ENCODE peak calls at places on chromosomes 6 and 20, in seven cellular contexts. R is mammary epithelial cell; X is CD8-positive, alpha-beta T cell; S is chondrocyte; I is AG04450; Y is thoracic aorta; N is fibroblast of lung. U is an unnamed sample.

GRCh38 chr6:12947191-12947795 is 230.7 kb downstream of the PHACTR1 start:
- DNase-seq in R (no peak), X (no peak), S (no peak), I (no peak), Y (no peak), N (no peak), U (no peak)

GRCh38 chr6:101716810-101717209 is 323.3 kb downstream of the GRIK2 start:
- DNase-seq in R (no peak), X (no peak), S (no peak), I (no peak), Y (no peak), N (no peak), U (no peak)

GRCh38 chr6:38848760-38849159 is 133.6 kb downstream of the DNAH8 start:
- DNase-seq in R (no peak), X (no peak), S (no peak), I (no peak), Y (no peak), N (no peak), U (no peak)

GRCh38 chr6:118187568-118188164 is 280.6 kb downstream of the SLC35F1 start:
- DNase-seq in R (no peak), X (no peak), S (no peak), I (no peak), Y (no peak), N (peak), U (no peak)

GRCh38 chr6:143135797-143136561 is 75.3 kb downstream of the AIG1 start:
- DNase-seq in R (no peak), X (no peak), S (no peak), I (no peak), Y (no peak), N (no peak), U (no peak)

GRCh38 chr20:62652051-62652893 is 10.0 kb downstream of the SLCO4A1 start:
- DNase-seq in R (peak), X (peak), S (no peak), I (peak), Y (peak), N (peak), U (peak)

GRCh38 chr6:150008588-150008987 is 16.7 kb downstream of the RAET1L start:
- DNase-seq in R (no peak), X (peak), S (no peak), I (no peak), Y (no peak), N (no peak), U (no peak)

GRCh38 chr6:156182356-156182755 is 594.8 kb upstream of the ARID1B start:
- DNase-seq in R (no peak), X (no peak), S (no peak), I (no peak), Y (no peak), N (no peak), U (no peak)

GRCh38 chr6:73665686-73666319 is 12.0 kb upstream of the SLC17A5 start:
- DNase-seq in R (peak), X (no peak), S (no peak), I (no peak), Y (no peak), N (peak), U (no peak)

GRCh38 chr20:49899551-49900383 is 15.6 kb downstream of the SPATA2 start:
- DNase-seq in R (no peak), X (no peak), S (no peak), I (no peak), Y (no peak), N (no peak), U (no peak)

GRCh38 chr6:139895205-139895793 is 520.9 kb upstream of the CITED2 start:
- DNase-seq in R (no peak), X (no peak), S (no peak), I (no peak), Y (no peak), N (no peak), U (no peak)

GRCh38 chr6:44261581-44261980 is 3.8 kb downstream of the NFKBIE start:
- DNase-seq in R (no peak), X (no peak), S (peak), I (no peak), Y (no peak), N (no peak), U (no peak)

DNA sequence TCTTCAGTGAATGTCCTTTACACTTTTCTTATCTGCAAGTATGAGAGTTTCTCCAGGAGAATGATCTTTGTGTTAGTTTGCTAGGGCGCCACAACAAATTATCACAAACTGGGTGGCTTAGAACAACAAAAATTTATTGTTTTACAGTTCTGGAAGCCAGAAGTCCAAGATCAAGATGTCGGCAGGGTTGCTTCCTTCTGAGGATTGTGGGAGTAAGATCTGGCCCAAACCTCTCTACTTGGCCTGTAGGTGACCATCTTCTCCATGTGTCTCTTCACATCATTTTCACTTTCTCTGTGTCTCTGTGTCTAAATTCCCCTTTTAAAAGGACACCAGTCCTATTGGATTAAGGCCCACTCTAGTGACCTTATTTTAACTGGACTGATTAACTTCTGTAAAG is 103.0 kb downstream of the ADTRP start:
- DNase-seq in R (peak), X (no peak), S (no peak), I (no peak), Y (no peak), N (no peak), U (peak)
- TF ChIP-seq CTCF in R (no peak), X (no peak), S (peak), I (peak), Y (peak), N (peak), U (peak)

GRCh38 chr20:18718129-18718528 is 95.5 kb upstream of the SCP2D1 start:
- DNase-seq in R (no peak), X (no peak), S (no peak), I (no peak), Y (no peak), N (no peak), U (no peak)
- TF ChIP-seq CTCF in R (no peak), X (no peak), S (no peak), I (no peak), Y (no peak), N (no peak), U (peak)

GRCh38 chr20:46770330-46771194 is 61.1 kb downstream of the SLC2A10 start:
- DNase-seq in R (peak), X (no peak), S (no peak), I (no peak), Y (no peak), N (peak), U (no peak)

GRCh38 chr20:46765506-46765905 is 56.1 kb downstream of the SLC2A10 start:
- DNase-seq in R (no peak), X (no peak), S (no peak), I (no peak), Y (no peak), N (no peak), U (no peak)

GRCh38 chr20:46771195-46771588 is 61.7 kb downstream of the SLC2A10 start:
- DNase-seq in R (no peak), X (no peak), S (no peak), I (no peak), Y (no peak), N (no peak), U (no peak)

GRCh38 chr20:46764068-46764467 is 54.6 kb downstream of the SLC2A10 start:
- DNase-seq in R (no peak), X (no peak), S (no peak), I (no peak), Y (no peak), N (no peak), U (no peak)

GRCh38 chr20:46767127-46767761 is 57.8 kb downstream of the SLC2A10 start:
- DNase-seq in R (peak), X (no peak), S (no peak), I (no peak), Y (no peak), N (peak), U (peak)
- TF ChIP-seq CTCF in R (peak), X (peak), S (peak), I (peak), Y (peak), N (peak), U (peak)

DNA sequence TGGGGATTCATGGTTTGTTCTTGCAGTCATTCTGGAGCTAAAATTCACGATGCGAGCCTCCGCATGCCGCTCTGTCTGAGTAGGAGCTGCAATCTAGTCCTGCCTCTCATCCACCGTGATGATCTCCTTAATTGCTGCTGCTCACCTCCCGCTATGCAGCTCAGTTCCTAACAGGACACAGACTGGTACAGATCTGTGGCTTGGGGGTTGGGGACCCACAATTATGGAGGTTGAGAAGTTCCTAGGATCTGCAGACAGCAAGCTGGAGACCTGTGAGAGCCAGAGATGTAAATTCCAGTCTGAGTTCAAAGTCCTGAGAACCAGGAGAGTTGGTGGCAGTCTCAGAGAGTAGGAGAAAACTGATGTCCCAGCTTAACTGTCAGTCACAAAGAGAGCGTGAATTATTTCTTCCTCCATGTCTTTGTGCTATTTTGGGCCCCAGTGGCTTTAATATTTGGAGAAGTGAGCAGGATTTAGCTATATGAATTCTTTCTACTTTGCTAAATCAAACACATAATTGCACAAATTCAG is 378.7 kb upstream of the MAN1A1 start:
- DNase-seq in R (no peak), X (no peak), S (no peak), I (no peak), Y (no peak), N (no peak), U (no peak)
- TF ChIP-seq CTCF in R (no peak), X (no peak), S (no peak), I (no peak), Y (no peak), N (no peak), U (no peak)

DNA sequence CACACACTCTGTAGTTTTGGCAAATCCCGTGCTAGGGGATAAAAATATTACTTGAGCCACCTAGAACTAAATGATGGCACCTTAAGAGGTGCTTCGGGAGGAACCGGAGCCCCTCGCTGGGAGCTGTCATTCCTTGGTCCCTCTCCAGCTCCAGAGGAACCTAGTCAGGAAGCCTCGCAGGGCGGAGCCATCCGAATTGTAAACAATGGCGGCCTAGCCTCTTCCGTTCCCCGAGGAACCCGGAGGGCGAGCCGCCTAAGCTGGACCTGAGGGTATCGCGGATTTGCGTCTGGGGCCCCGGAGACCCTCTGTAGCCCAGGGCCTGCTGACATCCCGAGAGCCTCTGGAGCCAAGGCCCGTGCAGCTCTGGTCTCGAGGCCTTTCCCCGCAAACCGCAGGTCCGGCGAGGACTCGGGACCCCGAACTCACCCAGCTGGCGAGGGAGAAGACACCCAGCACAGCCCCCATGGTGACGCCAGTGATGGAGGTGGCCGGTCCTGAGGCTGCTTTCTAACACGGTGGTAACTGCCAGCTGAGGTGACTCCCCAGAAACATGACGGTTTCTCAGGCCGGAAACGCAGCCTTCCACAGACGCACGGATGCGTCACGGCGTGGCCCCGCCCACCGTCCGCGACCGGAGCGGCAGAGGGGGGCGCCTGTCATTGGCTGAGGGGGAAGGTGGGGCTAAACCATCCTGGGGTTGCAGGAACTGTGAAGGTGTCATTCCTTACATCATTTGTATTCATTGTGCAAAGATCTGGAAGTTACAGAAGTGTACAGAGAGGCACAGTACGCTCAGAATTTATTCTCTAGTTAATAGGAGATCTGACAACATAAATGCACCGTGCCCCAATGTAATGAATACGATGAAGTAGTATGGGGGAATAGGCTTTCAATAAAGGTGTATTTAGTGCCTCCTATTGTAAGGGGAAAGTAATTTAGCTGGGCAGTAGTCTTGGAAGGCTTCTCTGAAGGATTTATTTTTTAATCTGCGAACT is at the start of gene SERINC3:
- DNase-seq in R (peak), X (peak), S (peak), I (peak), Y (peak), N (peak), U (peak)
- TF ChIP-seq CTCF in R (no peak), X (no peak), S (peak), I (peak), Y (no peak), N (no peak), U (no peak)

DNA sequence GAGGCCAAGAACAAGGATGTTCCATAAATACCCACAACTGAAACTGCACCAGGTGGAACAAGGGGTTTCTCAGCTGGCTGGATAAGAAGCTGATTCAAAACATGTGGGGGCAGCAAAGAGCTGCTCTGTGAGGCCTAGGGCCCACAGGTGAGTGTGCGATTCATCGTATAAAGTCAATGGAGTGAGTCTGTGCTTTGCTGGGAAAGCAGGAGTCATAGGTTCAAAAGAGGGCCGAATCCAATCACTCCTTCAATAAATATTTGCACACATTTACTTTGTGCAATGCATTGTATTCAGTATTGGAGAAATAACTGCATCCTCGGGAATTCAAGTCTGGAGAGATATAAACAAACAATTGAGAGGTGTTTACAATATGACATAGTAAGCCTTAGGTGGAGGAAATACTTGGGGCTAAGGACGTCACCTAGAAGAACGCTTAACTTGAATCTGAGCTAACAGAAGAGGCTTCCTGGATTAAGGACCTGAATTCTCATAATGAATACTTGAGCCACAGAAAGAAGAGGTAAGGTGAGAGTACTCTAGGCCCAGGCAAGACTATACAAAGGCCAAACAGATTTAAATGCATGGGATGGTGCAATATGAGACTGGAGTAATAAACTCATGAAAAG is 83.7 kb upstream of the TMEM30A start:
- DNase-seq in R (peak), X (no peak), S (no peak), I (no peak), Y (no peak), N (peak), U (no peak)
- TF ChIP-seq CTCF in R (peak), X (no peak), S (peak), I (peak), Y (no peak), N (peak), U (peak)

DNA sequence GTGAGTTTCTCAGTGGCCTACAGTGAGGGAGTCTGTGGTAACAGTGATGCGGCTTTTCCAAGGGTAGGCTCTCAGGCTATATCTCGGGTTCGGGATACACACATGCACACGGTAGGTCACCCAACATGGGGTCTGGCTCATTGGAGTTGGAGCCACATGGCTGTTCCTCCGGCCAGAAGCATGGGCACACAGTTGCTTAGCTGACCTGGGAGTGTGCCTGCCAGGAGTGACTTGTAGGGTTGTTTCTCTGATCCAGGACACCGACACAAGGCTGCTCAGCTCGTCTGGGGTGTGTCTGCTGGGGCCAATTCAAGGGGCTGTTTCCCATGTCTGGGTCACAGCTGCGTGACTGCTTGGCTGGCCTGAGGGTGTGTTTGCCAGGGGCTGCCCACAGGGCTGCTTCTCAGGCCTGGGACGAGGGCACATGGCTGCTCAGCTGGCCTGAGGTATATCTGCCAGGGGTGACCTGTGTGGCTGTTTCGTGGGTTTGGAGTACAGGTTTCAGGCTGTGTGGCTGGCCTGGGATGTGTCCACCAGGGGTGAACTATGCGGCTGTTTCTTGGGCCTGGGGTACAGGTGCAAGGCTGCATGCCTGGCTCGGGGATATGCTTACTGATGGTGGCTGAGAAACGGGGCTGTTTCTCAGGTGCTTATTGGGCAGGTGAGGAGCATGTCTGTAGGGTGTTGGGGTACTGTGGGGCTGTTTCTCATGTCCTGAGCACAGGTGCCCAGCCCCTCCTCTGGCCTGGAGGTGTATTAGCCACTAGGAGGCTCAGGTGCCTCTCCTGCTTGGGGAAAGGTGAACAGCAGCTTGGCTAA is 15.2 kb downstream of the KIF25 start:
- DNase-seq in R (no peak), X (no peak), S (no peak), I (no peak), Y (no peak), N (no peak), U (no peak)
- TF ChIP-seq CTCF in R (no peak), X (no peak), S (no peak), I (no peak), Y (no peak), N (no peak), U (no peak)

GRCh38 chr6:83518946-83519489 is 6.7 kb downstream of the PRSS35 start:
- DNase-seq in R (no peak), X (no peak), S (no peak), I (no peak), Y (no peak), N (peak), U (peak)
- TF ChIP-seq CTCF in R (no peak), X (no peak), S (peak), I (peak), Y (peak), N (peak), U (peak)

DNA sequence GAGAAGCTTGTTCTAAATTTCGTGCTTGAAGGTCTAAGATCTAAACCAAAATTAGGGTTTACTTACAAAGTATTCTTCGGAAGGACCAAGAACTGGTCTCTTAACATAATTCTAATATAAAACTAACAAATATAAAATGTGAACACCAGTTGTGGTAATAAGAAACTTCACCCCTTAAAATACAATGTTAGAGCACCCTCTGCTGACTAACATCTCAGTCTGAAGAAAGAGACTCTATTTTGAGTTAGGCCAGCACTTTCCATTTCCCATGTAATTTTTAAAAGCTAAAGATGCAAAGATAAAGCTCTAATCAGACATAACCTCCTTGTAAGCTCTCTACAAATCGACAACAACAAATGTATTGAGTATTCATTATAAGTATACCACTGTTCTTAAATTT is 24.6 kb downstream of the ATG5 start:
- DNase-seq in R (peak), X (no peak), S (no peak), I (peak), Y (no peak), N (peak), U (peak)
- TF ChIP-seq CTCF in R (peak), X (peak), S (peak), I (peak), Y (peak), N (peak), U (peak)

U was measured in HFFc6.